ENCODE peak calls at places on chromosomes 16 and 17, in ten cellular contexts. One of them, this sample, is unnamed.

GRCh38 chr17:76753061-76753961 is 15.4 kb downstream of the MFSD11 start:
- DNase-seq in gastrocnemius medialis: no peak
- DNase-seq in cardiac fibroblast: no peak
- DNase-seq in fibroblast of the aortic adventitia: no peak
- DNase-seq in activated CD4-positive, alpha-beta T cell treated with anti-CD3 and anti-CD28 coated beads for 24 hours: no peak
- DNase-seq in adrenal gland: no peak
- DNase-seq in GM10248: no peak
- DNase-seq in body of pancreas: no peak
- DNase-seq in NCI-H460: no peak
- DNase-seq in C1 segment of cervical spinal cord: no peak
- DNase-seq in this sample: no peak

GRCh38 chr17:78342438-78343098 is 17.3 kb downstream of the SOCS3 start:
- DNase-seq in C1 segment of cervical spinal cord: no peak
- DNase-seq in cardiac fibroblast: peak; percentile 94
- DNase-seq in NCI-H460: peak; percentile 52
- DNase-seq in adrenal gland: peak; percentile 75
- DNase-seq in gastrocnemius medialis: peak; percentile 60
- DNase-seq in GM10248: no peak
- DNase-seq in fibroblast of the aortic adventitia: peak; percentile 95
- DNase-seq in body of pancreas: peak; percentile 28
- DNase-seq in activated CD4-positive, alpha-beta T cell treated with anti-CD3 and anti-CD28 coated beads for 24 hours: no peak
- DNase-seq in this sample: no peak

GRCh38 chr17:68296217-68297140 is 5.2 kb downstream of the ARSG start:
- DNase-seq in body of pancreas: no peak
- DNase-seq in GM10248: no peak
- DNase-seq in gastrocnemius medialis: peak; percentile 72
- DNase-seq in fibroblast of the aortic adventitia: no peak
- DNase-seq in NCI-H460: no peak
- DNase-seq in activated CD4-positive, alpha-beta T cell treated with anti-CD3 and anti-CD28 coated beads for 24 hours: peak; percentile 10
- DNase-seq in cardiac fibroblast: no peak
- DNase-seq in adrenal gland: no peak
- DNase-seq in C1 segment of cervical spinal cord: peak; percentile 67
- DNase-seq in this sample: no peak

GRCh38 chr16:52070341-52071057 is 476.4 kb downstream of the TOX3 start:
- DNase-seq in activated CD4-positive, alpha-beta T cell treated with anti-CD3 and anti-CD28 coated beads for 24 hours: no peak
- DNase-seq in fibroblast of the aortic adventitia: no peak
- DNase-seq in cardiac fibroblast: no peak
- DNase-seq in NCI-H460: no peak
- DNase-seq in adrenal gland: no peak
- DNase-seq in body of pancreas: no peak
- DNase-seq in GM10248: no peak
- DNase-seq in gastrocnemius medialis: no peak
- DNase-seq in C1 segment of cervical spinal cord: no peak
- DNase-seq in this sample: no peak

GRCh38 chr16:14475370-14476139 is 154.5 kb downstream of the PARN start:
- DNase-seq in adrenal gland: peak; percentile 51
- DNase-seq in gastrocnemius medialis: no peak
- DNase-seq in body of pancreas: peak; percentile 76
- DNase-seq in GM10248: no peak
- DNase-seq in fibroblast of the aortic adventitia: peak; percentile 43
- DNase-seq in cardiac fibroblast: peak; percentile 24
- DNase-seq in activated CD4-positive, alpha-beta T cell treated with anti-CD3 and anti-CD28 coated beads for 24 hours: no peak
- DNase-seq in C1 segment of cervical spinal cord: no peak
- DNase-seq in NCI-H460: peak; percentile 20
- DNase-seq in this sample: no peak

GRCh38 chr16:54944002-54944401 is 13.3 kb downstream of the IRX5 start:
- DNase-seq in cardiac fibroblast: no peak
- DNase-seq in activated CD4-positive, alpha-beta T cell treated with anti-CD3 and anti-CD28 coated beads for 24 hours: no peak
- DNase-seq in GM10248: no peak
- DNase-seq in fibroblast of the aortic adventitia: no peak
- DNase-seq in gastrocnemius medialis: no peak
- DNase-seq in C1 segment of cervical spinal cord: no peak
- DNase-seq in adrenal gland: no peak
- DNase-seq in NCI-H460: no peak
- DNase-seq in body of pancreas: no peak
- DNase-seq in this sample: no peak

GRCh38 chr17:46949291-46950174 is 26.6 kb downstream of the GOSR2 start:
- DNase-seq in activated CD4-positive, alpha-beta T cell treated with anti-CD3 and anti-CD28 coated beads for 24 hours: no peak
- DNase-seq in fibroblast of the aortic adventitia: no peak
- DNase-seq in NCI-H460: no peak
- DNase-seq in GM10248: peak; percentile 3
- DNase-seq in C1 segment of cervical spinal cord: peak; percentile 71
- DNase-seq in cardiac fibroblast: no peak
- DNase-seq in adrenal gland: no peak
- DNase-seq in gastrocnemius medialis: no peak
- DNase-seq in body of pancreas: no peak
- DNase-seq in this sample: no peak

GRCh38 chr16:68319185-68319908 is 8.5 kb downstream of the PRMT7 start:
- DNase-seq in adrenal gland: no peak
- DNase-seq in NCI-H460: no peak
- DNase-seq in cardiac fibroblast: no peak
- DNase-seq in GM10248: peak; percentile 77
- DNase-seq in gastrocnemius medialis: no peak
- DNase-seq in activated CD4-positive, alpha-beta T cell treated with anti-CD3 and anti-CD28 coated beads for 24 hours: peak; percentile 23
- DNase-seq in C1 segment of cervical spinal cord: no peak
- DNase-seq in fibroblast of the aortic adventitia: no peak
- DNase-seq in body of pancreas: no peak
- DNase-seq in this sample: no peak

GRCh38 chr16:23120562-23120961 is 28.7 kb downstream of the USP31 start:
- DNase-seq in body of pancreas: no peak
- DNase-seq in C1 segment of cervical spinal cord: no peak
- DNase-seq in GM10248: no peak
- DNase-seq in cardiac fibroblast: no peak
- DNase-seq in activated CD4-positive, alpha-beta T cell treated with anti-CD3 and anti-CD28 coated beads for 24 hours: no peak
- DNase-seq in adrenal gland: no peak
- DNase-seq in fibroblast of the aortic adventitia: no peak
- DNase-seq in gastrocnemius medialis: no peak
- DNase-seq in NCI-H460: no peak
- DNase-seq in this sample: no peak

GRCh38 chr16:57946181-57946801 is 24.6 kb downstream of the CNGB1 start:
- DNase-seq in activated CD4-positive, alpha-beta T cell treated with anti-CD3 and anti-CD28 coated beads for 24 hours: no peak
- DNase-seq in gastrocnemius medialis: no peak
- DNase-seq in adrenal gland: no peak
- DNase-seq in NCI-H460: no peak
- DNase-seq in cardiac fibroblast: no peak
- DNase-seq in C1 segment of cervical spinal cord: no peak
- DNase-seq in fibroblast of the aortic adventitia: no peak
- DNase-seq in GM10248: no peak
- DNase-seq in body of pancreas: no peak
- DNase-seq in this sample: no peak

GRCh38 chr17:65918921-65919546 is 272.9 kb downstream of the CEP112 start:
- DNase-seq in fibroblast of the aortic adventitia: peak; percentile 38
- DNase-seq in NCI-H460: no peak
- DNase-seq in adrenal gland: no peak
- DNase-seq in GM10248: no peak
- DNase-seq in C1 segment of cervical spinal cord: no peak
- DNase-seq in gastrocnemius medialis: no peak
- DNase-seq in cardiac fibroblast: peak; percentile 32
- DNase-seq in body of pancreas: no peak
- DNase-seq in activated CD4-positive, alpha-beta T cell treated with anti-CD3 and anti-CD28 coated beads for 24 hours: no peak
- DNase-seq in this sample: no peak

GRCh38 chr17:11880714-11881113 is 116.6 kb downstream of the ZNF18 start:
- DNase-seq in activated CD4-positive, alpha-beta T cell treated with anti-CD3 and anti-CD28 coated beads for 24 hours: no peak
- DNase-seq in fibroblast of the aortic adventitia: no peak
- DNase-seq in body of pancreas: no peak
- DNase-seq in NCI-H460: peak; percentile 34
- DNase-seq in GM10248: no peak
- DNase-seq in cardiac fibroblast: peak; percentile 2
- DNase-seq in gastrocnemius medialis: no peak
- DNase-seq in C1 segment of cervical spinal cord: no peak
- DNase-seq in adrenal gland: no peak
- DNase-seq in this sample: no peak

GRCh38 chr16:6852643-6853042 is 480.0 kb upstream of the RBFOX1 start:
- DNase-seq in GM10248: no peak
- DNase-seq in fibroblast of the aortic adventitia: no peak
- DNase-seq in cardiac fibroblast: no peak
- DNase-seq in body of pancreas: no peak
- DNase-seq in adrenal gland: no peak
- DNase-seq in NCI-H460: no peak
- DNase-seq in gastrocnemius medialis: no peak
- DNase-seq in C1 segment of cervical spinal cord: no peak
- DNase-seq in activated CD4-positive, alpha-beta T cell treated with anti-CD3 and anti-CD28 coated beads for 24 hours: no peak
- DNase-seq in this sample: no peak